ENCODE peak calls at places on chromosomes 12 and 14, in seven cellular contexts. P is WTC11, E is progenitor cell of endocrine pancreas, Z is neural crest cell, D is activated B cell treated with CpG ODN at 0.5 μM for 24 hours, Q is cardiac fibroblast, U is heart right ventricle. B is an unnamed sample.

GRCh38 chr12:54229624-54230212 is 40.9 kb upstream of the SMUG1 start:
- DNase-seq in D (no peak), Z (no peak), Q (peak; percentile 91), U (no peak), E (no peak), P (no peak), B (no peak)

GRCh38 chr12:98828802-98829600 is 183.9 kb downstream of the APAF1 start:
- DNase-seq in U (no peak), Z (no peak), E (no peak), Q (no peak), P (no peak), D (no peak), B (no peak)

GRCh38 chr12:47155457-47156166 is 75.9 kb upstream of the AMIGO2 start:
- DNase-seq in E (no peak), P (no peak), U (no peak), Q (peak; percentile 73), D (no peak), Z (no peak), B (no peak)

GRCh38 chr12:8678661-8679111 is 16.1 kb upstream of the MFAP5 start:
- DNase-seq in Z (no peak), U (no peak), P (no peak), Q (no peak), E (no peak), D (no peak), B (no peak)

GRCh38 chr14:105387530-105387922 is 10.8 kb upstream of the TEX22 start:
- DNase-seq in U (no peak), Z (no peak), Q (no peak), P (no peak), E (no peak), D (no peak), B (no peak)

GRCh38 chr14:51616724-51617409 is 34.8 kb upstream of the FRMD6 start:
- DNase-seq in P (no peak), U (no peak), Q (peak; percentile 91), E (no peak), Z (no peak), D (no peak), B (no peak)

GRCh38 chr12:2052861-2053674 is at the start of gene CACNA1C:
- DNase-seq in U (peak; percentile 71), P (peak; percentile 71), E (peak; percentile 60), D (no peak), Q (peak; percentile 60), Z (peak; percentile 46), B (no peak)

GRCh38 chr12:32611986-32612385 is 67.1 kb upstream of the DNM1L start:
- DNase-seq in U (no peak), E (no peak), Q (no peak), D (no peak), Z (no peak), P (no peak), B (no peak)

GRCh38 chr14:105854600-105855245 is 328.3 kb downstream of the TMEM121 start:
- DNase-seq in E (no peak), Q (no peak), U (no peak), Z (no peak), P (no peak), D (no peak), B (no peak)

GRCh38 chr14:99609245-99610117 is 5.5 kb upstream of the CCDC85C start:
- DNase-seq in Z (no peak), D (no peak), U (no peak), P (no peak), E (no peak), Q (peak; percentile 33), B (no peak)

GRCh38 chr14:93824518-93825234 is 36.4 kb upstream of the PRIMA1 start:
- DNase-seq in E (no peak), D (no peak), Q (no peak), Z (no peak), P (no peak), U (no peak), B (no peak)

GRCh38 chr14:94864421-94865195 is 94.7 kb upstream of the GSC start:
- DNase-seq in P (peak; percentile 41), D (no peak), U (no peak), E (no peak), Z (no peak), Q (no peak), B (no peak)

GRCh38 chr14:77618381-77618780 is 1.9 kb upstream of the SPTLC2 start:
- DNase-seq in P (no peak), Q (no peak), Z (no peak), E (no peak), D (no peak), U (no peak), B (no peak)

GRCh38 chr14:64943981-64944520 is 1.5 kb upstream of the GPX2 start:
- DNase-seq in Z (no peak), P (no peak), D (no peak), Q (no peak), U (no peak), E (no peak), B (no peak)

GRCh38 chr12:96136129-96136528 is 58.0 kb upstream of the ELK3 start:
- DNase-seq in Q (peak; percentile 72), D (no peak), U (no peak), P (no peak), Z (no peak), E (no peak), B (no peak)

GRCh38 chr14:77000340-77001235 is 27.9 kb downstream of the IRF2BPL start:
- DNase-seq in Z (no peak), D (no peak), Q (peak; percentile 64), E (no peak), U (peak; percentile 37), P (no peak), B (no peak)

GRCh38 chr12:26746315-26746714 is 86.7 kb downstream of the ITPR2 start:
- DNase-seq in E (no peak), Q (peak; percentile 37), U (no peak), D (no peak), P (no peak), Z (no peak), B (no peak)

GRCh38 chr12:75101805-75102204 is 107.8 kb downstream of the KCNC2 start:
- DNase-seq in Q (no peak), Z (no peak), E (no peak), D (no peak), U (no peak), P (no peak), B (no peak)

GRCh38 chr14:101705733-101706508 is 55.6 kb upstream of the PPP2R5C start:
- DNase-seq in Z (no peak), U (peak; percentile 75), P (peak; percentile 52), E (no peak), D (peak; percentile 56), Q (peak; percentile 61), B (no peak)

GRCh38 chr14:73661872-73662271 is 17.1 kb downstream of the DNAL1 start:
- DNase-seq in E (no peak), P (no peak), Q (no peak), D (no peak), Z (no peak), U (no peak), B (no peak)

GRCh38 chr12:109892748-109893147 is 7.3 kb upstream of the TCHP start:
- DNase-seq in Q (no peak), D (no peak), E (no peak), P (no peak), Z (no peak), U (no peak), B (no peak)

GRCh38 chr12:107847430-107847829 is 72.9 kb downstream of the ASCL4 start:
- DNase-seq in P (no peak), E (no peak), D (no peak), U (no peak), Z (no peak), Q (no peak), B (no peak)

GRCh38 chr12:58765653-58766554 is 154.4 kb downstream of the LRIG3 start:
- DNase-seq in E (no peak), Z (no peak), U (no peak), D (no peak), P (no peak), Q (no peak), B (no peak)

GRCh38 chr12:103705927-103706326 is 118.9 kb downstream of the STAB2 start:
- DNase-seq in D (no peak), E (no peak), U (no peak), Z (no peak), Q (no peak), P (no peak), B (no peak)
- TF ChIP-seq CTCF in D (no peak), E (peak; percentile 40), U (no peak), Z (peak; percentile 23), Q (peak; percentile 2), P (no peak), B (no peak)

GRCh38 chr12:130807309-130807708 is 31.7 kb downstream of the STX2 start:
- DNase-seq in E (no peak), Z (no peak), U (no peak), P (no peak), Q (no peak), D (no peak), B (no peak)
- TF ChIP-seq CTCF in E (no peak), Z (no peak), U (no peak), P (no peak), Q (no peak), D (no peak), B (no peak)

DNA sequence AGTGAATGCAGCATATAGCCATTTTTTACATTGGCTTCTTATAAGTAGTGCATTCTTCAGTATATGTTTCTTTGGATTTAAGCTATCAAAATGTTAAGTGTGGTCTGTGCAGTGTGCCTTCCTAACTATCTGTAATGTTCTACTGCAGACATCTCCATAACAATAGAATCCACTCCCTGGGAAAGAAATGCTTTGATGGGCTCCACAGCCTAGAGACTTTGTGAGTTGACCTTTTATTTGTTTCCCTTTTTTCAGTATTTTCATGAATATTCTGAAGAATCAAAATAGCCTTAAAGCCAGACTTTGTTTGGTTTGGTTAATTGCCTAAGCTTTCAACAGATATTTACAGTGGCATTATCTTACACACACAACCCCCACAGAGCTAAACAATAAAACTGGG is 107.2 kb downstream of the ZFC3H1 start:
- DNase-seq in Q (no peak), Z (no peak), P (no peak), E (no peak), U (no peak), D (no peak), B (no peak)
- TF ChIP-seq CTCF in Q (no peak), Z (no peak), P (no peak), E (no peak), U (no peak), D (no peak), B (no peak)

GRCh38 chr12:68776976-68777610 is 30.9 kb upstream of the MDM2 start:
- DNase-seq in E (no peak), U (no peak), P (no peak), Z (no peak), Q (no peak), D (no peak), B (no peak)

GRCh38 chr12:68780731-68781130 is 27.2 kb upstream of the MDM2 start:
- DNase-seq in P (no peak), Z (no peak), Q (no peak), E (no peak), U (no peak), D (no peak), B (no peak)

GRCh38 chr12:68781728-68782127 is 26.2 kb upstream of the MDM2 start:
- DNase-seq in U (no peak), P (no peak), E (no peak), Z (no peak), D (no peak), Q (no peak), B (no peak)

GRCh38 chr12:68775121-68775520 is 29.1 kb downstream of the SLC35E3 start:
- DNase-seq in P (no peak), Z (no peak), E (no peak), U (no peak), Q (no peak), D (no peak), B (no peak)

DNA sequence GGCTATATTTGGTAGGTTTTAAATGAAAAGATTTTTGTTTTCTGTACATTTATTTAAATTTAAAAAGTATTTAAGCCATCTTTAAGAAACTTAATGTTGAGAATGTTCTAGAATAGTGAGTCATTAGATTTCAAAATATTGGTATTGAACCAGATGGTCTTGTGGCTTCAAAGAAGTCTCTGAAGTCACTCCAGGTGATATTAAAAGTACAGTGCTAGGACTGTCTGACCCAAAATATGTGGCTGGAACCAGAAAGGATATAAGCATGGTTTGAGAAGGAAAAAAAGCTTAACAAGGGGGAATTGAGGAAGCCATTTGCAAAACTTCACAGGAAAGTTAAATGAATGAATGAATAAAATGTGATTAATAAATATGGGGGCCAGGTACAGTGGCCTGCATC is 28.7 kb upstream of the MDM2 start:
- DNase-seq in U (no peak), Z (no peak), P (no peak), E (no peak), D (no peak), Q (no peak), B (no peak)
- TF ChIP-seq CTCF in U (no peak), Z (no peak), P (no peak), E (no peak), D (no peak), Q (no peak), B (no peak)